ENCODE peak calls at places on chromosomes 11 and 22, in six cellular contexts. P is NCI-H2029; R is stimulated activated CD4-positive, alpha-beta T cell treated with anti-CD3 and anti-CD28 coated beads, Interleukin-15, amount 100 ng/mL, for 48 hours; O is ovary; H is lung; K is right cardiac atrium. E is an unnamed sample.

GRCh38 chr11:81644239-81644840 is 1089.3 kb downstream of the FAM181B start:
- DNase-seq in P (no peak), R (no peak), O (no peak), H (no peak), K (no peak), E (peak)

GRCh38 chr11:120178441-120179070 is 32.3 kb upstream of the OAF start:
- DNase-seq in P (no peak), R (no peak), O (no peak), H (peak), K (no peak), E (no peak)

GRCh38 chr11:122146475-122146874 is 30.5 kb upstream of the BLID start:
- DNase-seq in P (no peak), R (no peak), O (no peak), H (no peak), K (no peak), E (no peak)

GRCh38 chr11:63567044-63567840 is 4.1 kb upstream of the PLAAT2 start:
- DNase-seq in P (peak), R (peak), O (peak), H (no peak), K (no peak), E (peak)

GRCh38 chr11:68940651-68941323 is 37.1 kb downstream of the IGHMBP2 start:
- DNase-seq in P (no peak), R (no peak), O (no peak), H (no peak), K (peak), E (no peak)

GRCh38 chr11:129814244-129814992 is 1.2 kb upstream of the TMEM45B start:
- DNase-seq in P (peak), R (peak), O (no peak), H (no peak), K (no peak), E (no peak)

GRCh38 chr22:29716814-29717213 is 3.0 kb upstream of the CABP7 start:
- DNase-seq in P (no peak), R (no peak), O (peak), H (peak), K (peak), E (no peak)

GRCh38 chr11:133732109-133732508 is 113.2 kb downstream of the SPATA19 start:
- DNase-seq in P (no peak), R (no peak), O (no peak), H (no peak), K (no peak), E (no peak)

GRCh38 chr11:116300252-116300651 is 472.5 kb downstream of the BUD13 start:
- DNase-seq in P (no peak), R (no peak), O (no peak), H (no peak), K (no peak), E (peak)

GRCh38 chr11:91489989-91490388 is 734.6 kb upstream of the FAT3 start:
- DNase-seq in P (no peak), R (no peak), O (no peak), H (no peak), K (no peak), E (no peak)

GRCh38 chr22:39013923-39014722 is at the start of gene APOBEC3C:
- DNase-seq in P (peak), R (peak), O (peak), H (peak), K (peak), E (no peak)

GRCh38 chr11:116239247-116239646 is 533.5 kb downstream of the BUD13 start:
- DNase-seq in P (no peak), R (no peak), O (no peak), H (no peak), K (no peak), E (no peak)

GRCh38 chr11:88579466-88579865 is 241.9 kb upstream of the CTSC start:
- DNase-seq in P (no peak), R (no peak), O (no peak), H (no peak), K (no peak), E (no peak)

GRCh38 chr11:68854273-68854958 is 12.7 kb upstream of the CPT1A start:
- DNase-seq in P (no peak), R (no peak), O (no peak), H (no peak), K (no peak), E (no peak)

GRCh38 chr22:44667829-44668189 is 34.2 kb upstream of the PRR5 start:
- DNase-seq in P (no peak), R (no peak), O (no peak), H (no peak), K (no peak), E (no peak)

GRCh38 chr11:92224394-92225205 is at the start of gene FAT3:
- DNase-seq in P (no peak), R (no peak), O (peak), H (no peak), K (peak), E (peak)

GRCh38 chr11:47858169-47858543 is 10.0 kb upstream of the NUP160 start:
- DNase-seq in P (no peak), R (no peak), O (no peak), H (no peak), K (no peak), E (no peak)

GRCh38 chr11:119388103-119388502 is 6.6 kb upstream of the USP2 start:
- DNase-seq in P (no peak), R (no peak), O (no peak), H (no peak), K (no peak), E (no peak)

GRCh38 chr11:43217856-43218255 is 93.9 kb upstream of the API5 start:
- DNase-seq in P (no peak), R (no peak), O (no peak), H (no peak), K (no peak), E (no peak)

GRCh38 chr22:31753005-31753633 is 700 bp upstream of the DEPDC5 start:
- DNase-seq in P (peak), R (no peak), O (peak), H (peak), K (peak), E (peak)

GRCh38 chr11:63961608-63962412 is 12.6 kb upstream of the COX8A start:
- DNase-seq in P (peak), R (no peak), O (no peak), H (peak), K (peak), E (peak)

GRCh38 chr11:116879789-116880402 is 42.5 kb upstream of the APOA1 start:
- DNase-seq in P (peak), R (no peak), O (no peak), H (no peak), K (no peak), E (peak)

GRCh38 chr11:2521681-2522630 is 77.1 kb downstream of the KCNQ1 start:
- DNase-seq in P (no peak), R (no peak), O (peak), H (no peak), K (peak), E (no peak)

GRCh38 chr22:28032896-28033295 is 113.8 kb upstream of the PITPNB start:
- DNase-seq in P (no peak), R (no peak), O (no peak), H (no peak), K (no peak), E (peak)

GRCh38 chr11:34685864-34686263 is 65.0 kb downstream of the EHF start:
- DNase-seq in P (no peak), R (no peak), O (no peak), H (no peak), K (no peak), E (no peak)

GRCh38 chr22:27011131-27011530 is 353.7 kb downstream of the MIAT start:
- DNase-seq in P (no peak), R (no peak), O (no peak), H (no peak), K (no peak), E (no peak)

E was measured in NCI-H1092 treated with DMSO at 0.1 percent for 48 hours.